ENCODE peak calls at places on chromosome 22, in ten cellular contexts. One of them, this sample, is unnamed. For H3K4me1, the result is how much of the 10 kb centered on the place peaks cover.

GRCh38 chr22:45155050-45155840 is 8.5 kb upstream of the NUP50 start:
- DNase-seq in thyroid gland: no peak
- DNase-seq in testis: no peak
- DNase-seq in transverse colon: no peak
- DNase-seq in A549: no peak
- DNase-seq in body of pancreas: no peak
- DNase-seq in heart left ventricle: no peak
- DNase-seq in K562: no peak
- DNase-seq in ovary: no peak
- DNase-seq in spleen: no peak
- DNase-seq in this sample: no peak

GRCh38 chr22:37242395-37242918 is 1.6 kb downstream of the RAC2 start:
- DNase-seq in spleen: peak
- DNase-seq in K562: peak
- DNase-seq in thyroid gland: peak
- DNase-seq in heart left ventricle: peak
- DNase-seq in body of pancreas: peak
- DNase-seq in ovary: no peak
- DNase-seq in testis: peak
- DNase-seq in transverse colon: peak
- DNase-seq in A549: no peak
- DNase-seq in this sample: peak

GRCh38 chr22:36221799-36222751 is 17.3 kb downstream of the APOL2 start:
- DNase-seq in A549: peak
- DNase-seq in K562: peak
- DNase-seq in body of pancreas: peak
- DNase-seq in transverse colon: peak
- DNase-seq in spleen: peak
- DNase-seq in testis: peak
- DNase-seq in ovary: peak
- DNase-seq in heart left ventricle: peak
- DNase-seq in thyroid gland: peak
- DNase-seq in this sample: no peak

GRCh38 chr22:23790819-23791736 is 4.3 kb downstream of the SMARCB1 start:
- DNase-seq in ovary: peak
- DNase-seq in thyroid gland: no peak
- DNase-seq in body of pancreas: no peak
- DNase-seq in heart left ventricle: no peak
- DNase-seq in transverse colon: no peak
- DNase-seq in A549: no peak
- DNase-seq in testis: peak
- DNase-seq in K562: no peak
- DNase-seq in spleen: peak
- DNase-seq in this sample: no peak

GRCh38 chr22:31244943-31245451 is 32.9 kb downstream of the LIMK2 start:
- DNase-seq in ovary: no peak
- DNase-seq in transverse colon: no peak
- DNase-seq in testis: no peak
- DNase-seq in heart left ventricle: no peak
- DNase-seq in K562: no peak
- DNase-seq in body of pancreas: no peak
- DNase-seq in A549: no peak
- DNase-seq in spleen: no peak
- DNase-seq in thyroid gland: no peak
- DNase-seq in this sample: no peak

GRCh38 chr22:29269731-29270474 is 1.8 kb downstream of the EWSR1 start:
- DNase-seq in heart left ventricle: no peak
- DNase-seq in transverse colon: no peak
- DNase-seq in thyroid gland: no peak
- DNase-seq in body of pancreas: peak
- DNase-seq in K562: no peak
- DNase-seq in A549: no peak
- DNase-seq in ovary: no peak
- DNase-seq in spleen: no peak
- DNase-seq in testis: no peak
- DNase-seq in this sample: no peak

GRCh38 chr22:37661160-37661924 is 2.8 kb downstream of the PDXP start:
- DNase-seq in A549: no peak
- DNase-seq in transverse colon: no peak
- DNase-seq in testis: peak
- DNase-seq in spleen: no peak
- DNase-seq in K562: no peak
- DNase-seq in body of pancreas: peak
- DNase-seq in thyroid gland: peak
- DNase-seq in heart left ventricle: no peak
- DNase-seq in ovary: no peak
- DNase-seq in this sample: no peak

GRCh38 chr22:44583854-44584253 is 85.8 kb upstream of the RTL6 start:
- DNase-seq in heart left ventricle: no peak
- DNase-seq in thyroid gland: no peak
- DNase-seq in testis: no peak
- DNase-seq in transverse colon: no peak
- DNase-seq in K562: no peak
- DNase-seq in ovary: no peak
- DNase-seq in A549: no peak
- DNase-seq in spleen: peak
- DNase-seq in body of pancreas: no peak
- DNase-seq in this sample: peak

GRCh38 chr22:29326481-29326880 is 11.0 kb upstream of the RASL10A start:
- DNase-seq in body of pancreas: no peak
- DNase-seq in spleen: no peak
- DNase-seq in ovary: no peak
- DNase-seq in transverse colon: no peak
- DNase-seq in K562: no peak
- DNase-seq in A549: no peak
- DNase-seq in heart left ventricle: no peak
- DNase-seq in testis: no peak
- DNase-seq in thyroid gland: peak
- DNase-seq in this sample: no peak

GRCh38 chr22:17954200-17954859 is 70.0 kb downstream of the MICAL3 start:
- DNase-seq in K562: no peak
- DNase-seq in body of pancreas: no peak
- DNase-seq in testis: no peak
- DNase-seq in thyroid gland: no peak
- DNase-seq in spleen: no peak
- DNase-seq in A549: no peak
- DNase-seq in ovary: no peak
- DNase-seq in heart left ventricle: no peak
- DNase-seq in transverse colon: no peak
- DNase-seq in this sample: peak

GRCh38 chr22:43203471-43203981 is 16.6 kb upstream of the TTLL12 start:
- DNase-seq in K562: no peak
- DNase-seq in testis: peak
- DNase-seq in transverse colon: no peak
- DNase-seq in ovary: peak
- DNase-seq in heart left ventricle: no peak
- DNase-seq in thyroid gland: peak
- DNase-seq in A549: no peak
- DNase-seq in spleen: no peak
- DNase-seq in body of pancreas: no peak
- DNase-seq in this sample: no peak

GRCh38 chr22:18110194-18110943 is at the start of gene TUBA8:
- DNase-seq in testis: peak
- DNase-seq in body of pancreas: peak
- DNase-seq in heart left ventricle: peak
- DNase-seq in ovary: peak
- DNase-seq in transverse colon: peak
- DNase-seq in spleen: peak
- DNase-seq in A549: no peak
- DNase-seq in K562: no peak
- DNase-seq in thyroid gland: peak
- DNase-seq in this sample: no peak

GRCh38 chr22:44448271-44448780 is 49.7 kb downstream of the RTL6 start:
- DNase-seq in thyroid gland: peak
- DNase-seq in heart left ventricle: peak
- DNase-seq in K562: no peak
- DNase-seq in ovary: peak
- DNase-seq in body of pancreas: peak
- DNase-seq in transverse colon: peak
- DNase-seq in A549: peak
- DNase-seq in spleen: peak
- DNase-seq in testis: peak
- DNase-seq in this sample: peak

GRCh38 chr22:42770941-42771647 is 50.4 kb upstream of the A4GALT start:
- DNase-seq in transverse colon: no peak
- DNase-seq in A549: no peak
- DNase-seq in K562: no peak
- DNase-seq in testis: no peak
- DNase-seq in thyroid gland: peak
- DNase-seq in ovary: no peak
- DNase-seq in spleen: no peak
- DNase-seq in body of pancreas: no peak
- DNase-seq in heart left ventricle: no peak
- DNase-seq in this sample: no peak

GRCh38 chr22:36405671-36406070 is 17.9 kb upstream of the MYH9 start:
- DNase-seq in A549: no peak
- DNase-seq in transverse colon: peak
- DNase-seq in thyroid gland: peak
- DNase-seq in spleen: peak
- DNase-seq in K562: no peak
- DNase-seq in testis: no peak
- DNase-seq in heart left ventricle: peak
- DNase-seq in ovary: no peak
- DNase-seq in body of pancreas: peak
- DNase-seq in this sample: no peak

GRCh38 chr22:40637181-40638150 is 947 bp upstream of the MRTFA start:
- DNase-seq in transverse colon: peak
- DNase-seq in body of pancreas: peak
- DNase-seq in ovary: no peak
- DNase-seq in spleen: peak
- DNase-seq in thyroid gland: no peak
- DNase-seq in heart left ventricle: peak
- DNase-seq in testis: peak
- DNase-seq in A549: no peak
- DNase-seq in K562: peak
- DNase-seq in this sample: peak

GRCh38 chr22:40276877-40277823 is 69.2 kb upstream of the ADSL start:
- DNase-seq in body of pancreas: peak
- DNase-seq in heart left ventricle: peak
- DNase-seq in ovary: no peak
- DNase-seq in thyroid gland: no peak
- DNase-seq in A549: no peak
- DNase-seq in testis: peak
- DNase-seq in transverse colon: no peak
- DNase-seq in spleen: no peak
- DNase-seq in K562: no peak
- DNase-seq in this sample: no peak

GRCh38 chr22:32331236-32331917 is 26.3 kb upstream of the RFPL3 start:
- DNase-seq in heart left ventricle: no peak
- DNase-seq in K562: no peak
- DNase-seq in A549: no peak
- DNase-seq in body of pancreas: no peak
- DNase-seq in testis: no peak
- DNase-seq in thyroid gland: no peak
- DNase-seq in spleen: peak
- DNase-seq in transverse colon: no peak
- DNase-seq in ovary: peak
- DNase-seq in this sample: no peak

DNA sequence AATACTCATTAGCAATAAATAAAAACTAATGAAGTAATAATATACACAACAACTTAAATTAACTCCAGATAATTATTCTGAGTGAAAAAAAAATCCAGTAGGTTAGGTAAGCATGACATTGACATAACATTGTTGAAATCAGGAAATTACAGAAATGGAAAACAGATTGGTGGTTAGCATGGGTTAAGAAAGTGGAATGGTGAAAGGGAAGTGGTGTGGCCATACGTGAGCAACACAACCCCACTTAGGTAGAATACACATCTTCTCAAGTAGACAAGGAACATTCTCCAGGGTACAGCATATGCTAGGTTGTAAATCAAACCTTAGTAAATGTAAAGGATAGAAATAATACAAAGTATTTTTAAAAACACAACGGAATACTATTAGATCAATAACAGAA is 30.2 kb upstream of the CLTCL1 start:
- DNase-seq in K562: no peak
- DNase-seq in thyroid gland: no peak
- DNase-seq in testis: no peak
- DNase-seq in ovary: no peak
- DNase-seq in spleen: no peak
- DNase-seq in body of pancreas: no peak
- DNase-seq in A549: no peak
- DNase-seq in heart left ventricle: no peak
- DNase-seq in transverse colon: no peak
- DNase-seq in this sample: no peak
- H3K27ac ChIP-seq in K562: no peak
- H3K27ac ChIP-seq in thyroid gland: no peak
- H3K27ac ChIP-seq in testis: no peak
- H3K27ac ChIP-seq in ovary: no peak
- H3K27ac ChIP-seq in spleen: no peak
- H3K27ac ChIP-seq in body of pancreas: no peak
- H3K27ac ChIP-seq in A549: no peak
- H3K27ac ChIP-seq in heart left ventricle: no peak
- H3K27ac ChIP-seq in transverse colon: no peak
- H3K27ac ChIP-seq in this sample: no peak

DNA sequence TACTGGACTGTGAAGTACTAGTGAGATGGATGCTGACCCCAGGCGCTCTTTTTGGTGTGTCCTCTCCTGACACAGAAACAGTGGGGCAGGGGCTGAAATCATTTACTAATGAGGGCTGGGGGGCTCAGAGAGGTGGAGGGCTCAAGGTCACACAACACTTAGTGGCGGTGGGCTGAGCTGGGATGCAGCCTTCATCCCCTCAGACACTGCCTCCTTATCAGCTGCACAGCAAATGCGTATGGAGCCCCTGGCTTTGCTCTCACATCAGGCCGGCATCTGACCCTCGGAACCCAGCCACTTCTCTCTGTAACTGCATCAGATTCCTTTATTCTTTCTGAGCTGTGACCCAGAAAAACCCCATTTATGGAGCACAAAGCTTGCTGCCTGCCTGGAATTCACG is 736.5 kb downstream of the TBC1D22A start:
- DNase-seq in ovary: no peak
- DNase-seq in A549: no peak
- DNase-seq in K562: no peak
- DNase-seq in body of pancreas: no peak
- DNase-seq in testis: no peak
- DNase-seq in thyroid gland: no peak
- DNase-seq in spleen: no peak
- DNase-seq in heart left ventricle: no peak
- DNase-seq in transverse colon: no peak
- DNase-seq in this sample: no peak
- TF ChIP-seq POLR2A in ovary: no peak
- TF ChIP-seq POLR2A in A549: no peak
- TF ChIP-seq POLR2A in K562: no peak
- TF ChIP-seq POLR2A in body of pancreas: no peak
- TF ChIP-seq POLR2A in testis: no peak
- TF ChIP-seq POLR2A in thyroid gland: no peak
- TF ChIP-seq POLR2A in spleen: no peak
- TF ChIP-seq POLR2A in heart left ventricle: no peak
- TF ChIP-seq POLR2A in transverse colon: no peak
- TF ChIP-seq POLR2A in this sample: no peak

GRCh38 chr22:49920859-49921258 is 2.4 kb downstream of the CRELD2 start:
- DNase-seq in transverse colon: no peak
- DNase-seq in heart left ventricle: no peak
- DNase-seq in body of pancreas: no peak
- DNase-seq in testis: no peak
- DNase-seq in K562: no peak
- DNase-seq in A549: no peak
- DNase-seq in ovary: no peak
- DNase-seq in thyroid gland: no peak
- DNase-seq in spleen: peak
- DNase-seq in this sample: no peak
- H3K4me1 ChIP-seq in transverse colon: under half
- H3K4me1 ChIP-seq in heart left ventricle: under half
- H3K4me1 ChIP-seq in body of pancreas: under half
- H3K4me1 ChIP-seq in testis: under half
- H3K4me1 ChIP-seq in K562: under half
- H3K4me1 ChIP-seq in A549: under half
- H3K4me1 ChIP-seq in ovary: under half
- H3K4me1 ChIP-seq in thyroid gland: under half
- H3K4me1 ChIP-seq in spleen: under half
- H3K4me1 ChIP-seq in this sample: under half

GRCh38 chr22:19887251-19887985 is 32.7 kb upstream of the GNB1L start:
- DNase-seq in transverse colon: no peak
- DNase-seq in testis: no peak
- DNase-seq in A549: no peak
- DNase-seq in spleen: peak
- DNase-seq in body of pancreas: no peak
- DNase-seq in heart left ventricle: peak
- DNase-seq in ovary: no peak
- DNase-seq in thyroid gland: no peak
- DNase-seq in K562: no peak
- DNase-seq in this sample: no peak
- H3K27ac ChIP-seq in transverse colon: no peak
- H3K27ac ChIP-seq in testis: no peak
- H3K27ac ChIP-seq in A549: no peak
- H3K27ac ChIP-seq in spleen: peak
- H3K27ac ChIP-seq in body of pancreas: no peak
- H3K27ac ChIP-seq in heart left ventricle: no peak
- H3K27ac ChIP-seq in ovary: no peak
- H3K27ac ChIP-seq in thyroid gland: no peak
- H3K27ac ChIP-seq in K562: no peak
- H3K27ac ChIP-seq in this sample: no peak

This sample was measured in sigmoid colon.